ENCODE peak calls at places on chromosome 9, in six cellular contexts. I is small intestine; W is HAP-1; K is dorsolateral prefrontal cortex; V is effector memory CD4-positive, alpha-beta T cell; A is stomach. T is an unnamed sample. For H3K27me3, the result is how much of the 10 kb centered on the place peaks cover.

GRCh38 chr9:114448706-114449105 is 56.6 kb downstream of the WHRN start:
- DNase-seq in W (no peak), K (no peak), V (no peak), I (no peak), A (no peak), T (no peak)

GRCh38 chr9:93591301-93591700 is 14.9 kb downstream of the PHF2 start:
- DNase-seq in W (no peak), V (no peak), K (no peak), A (no peak), I (no peak), T (no peak)

GRCh38 chr9:74543145-74543544 is 46.0 kb downstream of the RORB start:
- DNase-seq in I (no peak), W (no peak), A (no peak), V (no peak), K (no peak), T (no peak)

GRCh38 chr9:93543117-93543516 is 33.3 kb upstream of the PHF2 start:
- DNase-seq in W (no peak), A (no peak), I (no peak), K (no peak), V (no peak), T (no peak)

GRCh38 chr9:114154597-114155102 is 687 bp upstream of the COL27A1 start:
- DNase-seq in K (no peak), I (no peak), A (no peak), W (no peak), V (no peak), T (no peak)

GRCh38 chr9:18890372-18890771 is 142.6 kb downstream of the SAXO1 start:
- DNase-seq in W (no peak), A (no peak), K (no peak), I (no peak), V (no peak), T (no peak)

GRCh38 chr9:113621309-113621791 is 157.8 kb downstream of the RGS3 start:
- DNase-seq in V (no peak), W (no peak), K (no peak), A (no peak), I (no peak), T (peak)

GRCh38 chr9:36759141-36759540 is 186.4 kb downstream of the MELK start:
- DNase-seq in A (no peak), I (no peak), W (no peak), K (no peak), V (no peak), T (no peak)

GRCh38 chr9:96048116-96048953 is 172.8 kb downstream of the ERCC6L2 start:
- DNase-seq in K (no peak), A (peak), V (no peak), I (no peak), W (no peak), T (peak)

GRCh38 chr9:135102331-135102730 is 14.9 kb downstream of the OLFM1 start:
- DNase-seq in W (no peak), I (no peak), A (no peak), V (no peak), K (no peak), T (no peak)

GRCh38 chr9:135101486-135101885 is 14.0 kb downstream of the OLFM1 start:
- DNase-seq in K (no peak), I (no peak), V (no peak), W (no peak), A (no peak), T (no peak)

GRCh38 chr9:135101068-135101410 is 13.6 kb downstream of the OLFM1 start:
- DNase-seq in W (no peak), V (no peak), A (no peak), I (no peak), K (no peak), T (no peak)

GRCh38 chr9:135103001-135103446 is 15.6 kb downstream of the OLFM1 start:
- DNase-seq in V (no peak), K (no peak), I (no peak), A (no peak), W (no peak), T (no peak)

DNA sequence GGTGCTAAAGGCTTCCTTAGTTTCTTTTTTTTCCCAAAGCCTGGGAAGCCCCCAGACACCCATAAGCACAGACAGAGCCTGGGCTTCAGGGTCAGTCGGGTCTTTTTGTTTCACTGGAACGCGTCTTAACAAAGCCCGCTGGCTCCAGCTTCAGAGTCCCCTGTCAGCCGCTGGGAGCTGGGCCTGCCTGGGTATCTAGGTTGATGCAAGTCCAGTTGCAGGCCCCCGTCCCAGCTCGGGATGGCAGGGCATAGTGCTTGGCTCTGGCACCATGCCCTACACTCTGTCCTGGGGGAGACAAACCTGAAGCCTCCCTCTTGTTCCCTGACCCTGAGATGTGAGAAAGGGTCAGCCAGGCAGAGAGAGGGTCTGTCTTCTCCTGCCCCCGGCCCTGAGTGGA is 14.5 kb downstream of the OLFM1 start:
- DNase-seq in W (no peak), A (no peak), I (no peak), V (no peak), K (no peak), T (no peak)
- H3K27me3 ChIP-seq in W (under half), A (under half), I (under half), V (under half), K (under half), T (under half)

GRCh38 chr9:97853056-97853843 is at the start of gene FOXE1:
- DNase-seq in A (no peak), W (no peak), K (no peak), I (no peak), V (no peak), T (peak)
- H3K4me3 ChIP-seq in A (peak), W (peak), K (peak), I (peak), V (peak), T (peak)

DNA sequence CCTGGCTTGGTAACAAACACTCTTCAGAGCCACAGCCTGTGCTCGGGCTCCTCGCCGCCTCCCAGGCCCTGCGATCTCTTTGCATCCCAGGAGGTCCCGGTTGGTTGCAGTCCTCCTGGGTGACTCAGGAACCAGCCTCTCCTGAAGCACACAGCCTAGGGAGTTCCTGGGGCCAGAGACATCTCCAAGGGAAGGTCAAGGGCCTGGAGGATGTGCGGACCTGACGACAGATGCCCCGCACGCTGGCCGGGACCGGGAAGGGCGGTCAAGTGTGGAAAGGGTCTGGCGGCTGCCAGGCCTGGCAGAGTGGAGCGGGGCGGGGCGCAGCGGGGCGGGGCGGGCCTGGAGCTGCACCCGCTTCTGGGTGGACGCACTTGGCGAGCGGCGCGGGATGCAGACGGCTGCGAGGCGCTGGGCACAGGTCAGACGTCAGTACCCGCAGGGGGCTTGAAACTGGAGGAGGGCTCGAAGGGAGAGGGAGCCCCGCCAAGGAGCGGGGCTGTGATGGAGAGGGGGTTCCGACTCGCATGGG is 45.0 kb upstream of the PRSS3 start:
- DNase-seq in I (peak), K (no peak), V (no peak), W (no peak), A (peak), T (peak)
- H3K27me3 ChIP-seq in I (under half), K (under half), V (under half), W (under half), A (under half), T (under half)

GRCh38 chr9:94826044-94826443 is 99.5 kb downstream of the AOPEP start:
- DNase-seq in V (no peak), I (no peak), K (no peak), W (no peak), A (no peak), T (no peak)

GRCh38 chr9:94827584-94828304 is 101.2 kb downstream of the AOPEP start:
- DNase-seq in V (no peak), A (no peak), W (no peak), I (no peak), K (no peak), T (no peak)

GRCh38 chr9:94825620-94825958 is 99.1 kb downstream of the AOPEP start:
- DNase-seq in W (no peak), K (no peak), V (no peak), A (no peak), I (no peak), T (no peak)

GRCh38 chr9:94824913-94825619 is 98.6 kb downstream of the AOPEP start:
- DNase-seq in V (no peak), A (no peak), W (no peak), K (no peak), I (no peak), T (peak)

GRCh38 chr9:94826644-94827410 is 100.3 kb downstream of the AOPEP start:
- DNase-seq in A (no peak), I (no peak), W (no peak), V (no peak), K (no peak), T (no peak)
- H3K4me3 ChIP-seq in A (no peak), I (no peak), W (no peak), V (no peak), K (no peak), T (no peak)

GRCh38 chr9:14349818-14350333 is 35.9 kb upstream of the NFIB start:
- DNase-seq in I (no peak), K (no peak), A (no peak), V (no peak), W (no peak), T (peak)
- H3K27me3 ChIP-seq in I (under half), K (under half), A (under half), V (under half), W (under half), T (half or more)

GRCh38 chr9:130825051-130825651 is 9.9 kb upstream of the ABL1 start:
- DNase-seq in V (no peak), W (peak), I (peak), A (no peak), K (no peak), T (peak)
- H3K4me3 ChIP-seq in V (no peak), W (no peak), I (no peak), A (no peak), K (no peak), T (no peak)

GRCh38 chr9:126531591-126531990 is 82.1 kb upstream of the LMX1B start:
- DNase-seq in W (no peak), K (no peak), V (no peak), I (no peak), A (no peak), T (peak)
- H3K27me3 ChIP-seq in W (under half), K (under half), V (under half), I (under half), A (under half), T (under half)

T was measured in H7.